ENCODE peak calls at places on chromosomes 3 and 15, in ten cellular contexts. Z, K, M, W, X, O, N, U, P and L are unnamed samples.

GRCh38 chr3:107904536-107905066 is 186.2 kb downstream of the CD47 start:
- DNase-seq in O (no peak), X (no peak), U (no peak), Z (no peak), M (no peak), P (no peak), N (no peak), K (no peak), W (no peak), L (no peak)

GRCh38 chr3:149080011-149080698 is 6.2 kb downstream of the HLTF start:
- DNase-seq in P (no peak), O (no peak), M (no peak), W (no peak), Z (no peak), X (no peak), U (no peak), N (no peak), K (no peak), L (no peak)

GRCh38 chr15:23532019-23532418 is 33.5 kb upstream of the MKRN3 start:
- DNase-seq in K (no peak), M (no peak), P (no peak), U (no peak), Z (no peak), X (no peak), O (no peak), N (peak; percentile 37), W (peak; percentile 39), L (no peak)

GRCh38 chr3:124786491-124787241 is 56.4 kb downstream of the UMPS start:
- DNase-seq in X (no peak), U (no peak), Z (no peak), W (peak; percentile 68), K (no peak), M (no peak), P (no peak), O (peak; percentile 23), N (no peak), L (no peak)

GRCh38 chr3:52798978-52799476 is 4.4 kb downstream of the ITIH3 start:
- DNase-seq in P (no peak), N (peak; percentile 21), M (no peak), K (no peak), O (peak; percentile 35), W (peak; percentile 76), X (no peak), Z (no peak), U (no peak), L (peak; percentile 87)

GRCh38 chr3:13280122-13280790 is 139.9 kb downstream of the NUP210 start:
- DNase-seq in N (no peak), W (no peak), O (no peak), K (no peak), M (no peak), Z (no peak), U (no peak), P (no peak), X (no peak), L (no peak)

GRCh38 chr3:149016669-149017541 is 25.6 kb downstream of the GYG1 start:
- DNase-seq in N (no peak), X (no peak), M (no peak), Z (no peak), U (no peak), K (no peak), O (no peak), P (no peak), W (peak; percentile 45), L (no peak)

GRCh38 chr15:40790723-40791122 is 16.2 kb upstream of the ZFYVE19 start:
- DNase-seq in O (no peak), W (peak; percentile 10), Z (no peak), X (no peak), M (no peak), K (no peak), U (no peak), P (peak; percentile 14), N (no peak), L (no peak)

GRCh38 chr3:183148056-183148455 is 14.5 kb downstream of the LAMP3 start:
- DNase-seq in N (no peak), Z (no peak), X (no peak), M (no peak), K (no peak), W (peak; percentile 23), U (no peak), O (no peak), P (no peak), L (no peak)

GRCh38 chr3:5731100-5731499 is 543.6 kb downstream of the EDEM1 start:
- DNase-seq in W (peak; percentile 28), N (peak; percentile 24), O (peak; percentile 51), M (no peak), Z (no peak), U (no peak), X (no peak), K (peak; percentile 14), P (no peak), L (no peak)